ENCODE peak calls at places on chromosomes 5 and 9, in nine cellular contexts. H, T, S, Q, K, V, Y, B and A are unnamed samples.

GRCh38 chr5:142716963-142717362 is 31.1 kb upstream of the FGF1 start:
- DNase-seq in H (no peak), T (peak), S (no peak), Q (peak), K (peak), V (peak), Y (peak), B (peak), A (peak)

GRCh38 chr9:93726147-93726546 is 149.8 kb downstream of the PHF2 start:
- DNase-seq in H (no peak), T (no peak), S (no peak), Q (no peak), K (no peak), V (no peak), Y (no peak), B (no peak), A (no peak)

GRCh38 chr9:99430301-99430700 is 208.2 kb downstream of the SEC61B start:
- DNase-seq in H (no peak), T (no peak), S (no peak), Q (peak), K (no peak), V (peak), Y (no peak), B (no peak), A (no peak)

GRCh38 chr5:1312993-1313833 is 18.3 kb upstream of the TERT start:
- DNase-seq in H (no peak), T (peak), S (no peak), Q (peak), K (no peak), V (peak), Y (no peak), B (peak), A (no peak)

GRCh38 chr5:35229076-35230042 is 928 bp downstream of the PRLR start:
- DNase-seq in H (no peak), T (no peak), S (no peak), Q (no peak), K (peak), V (no peak), Y (no peak), B (no peak), A (peak)

GRCh38 chr9:25677301-25678146 is 720 bp downstream of the TUSC1 start:
- DNase-seq in H (no peak), T (no peak), S (peak), Q (peak), K (peak), V (peak), Y (peak), B (no peak), A (peak)

GRCh38 chr9:129164246-129164930 is 13.7 kb downstream of the IER5L start:
- DNase-seq in H (no peak), T (no peak), S (no peak), Q (no peak), K (no peak), V (no peak), Y (no peak), B (no peak), A (no peak)

GRCh38 chr5:78771260-78772240 is 123.0 kb upstream of the LHFPL2 start:
- DNase-seq in H (no peak), T (no peak), S (no peak), Q (no peak), K (peak), V (no peak), Y (no peak), B (no peak), A (peak)

GRCh38 chr9:84324811-84325210 is 15.7 kb downstream of the SLC28A3 start:
- DNase-seq in H (no peak), T (no peak), S (no peak), Q (no peak), K (no peak), V (no peak), Y (no peak), B (no peak), A (no peak)

GRCh38 chr9:116859763-116860162 is 172.7 kb downstream of the TRIM32 start:
- DNase-seq in H (no peak), T (no peak), S (no peak), Q (no peak), K (no peak), V (no peak), Y (no peak), B (no peak), A (peak)

GRCh38 chr9:34514401-34514800 is 8.4 kb downstream of the ENHO start:
- DNase-seq in H (no peak), T (no peak), S (no peak), Q (no peak), K (no peak), V (no peak), Y (no peak), B (no peak), A (no peak)

GRCh38 chr9:5425006-5425628 is 12.6 kb downstream of the PLGRKT start:
- DNase-seq in H (no peak), T (peak), S (no peak), Q (peak), K (peak), V (peak), Y (no peak), B (no peak), A (no peak)

GRCh38 chr5:79924936-79925893 is 65.8 kb downstream of the MTX3 start:
- DNase-seq in H (no peak), T (no peak), S (no peak), Q (peak), K (peak), V (peak), Y (no peak), B (no peak), A (no peak)

GRCh38 chr5:4078544-4078943 is 482.9 kb downstream of the IRX1 start:
- DNase-seq in H (no peak), T (no peak), S (no peak), Q (no peak), K (no peak), V (no peak), Y (no peak), B (no peak), A (peak)

GRCh38 chr5:36662291-36662851 is 56.0 kb downstream of the SLC1A3 start:
- DNase-seq in H (no peak), T (no peak), S (no peak), Q (no peak), K (no peak), V (no peak), Y (peak), B (no peak), A (no peak)

GRCh38 chr5:45411971-45412612 is 284.1 kb downstream of the HCN1 start:
- DNase-seq in H (no peak), T (no peak), S (no peak), Q (no peak), K (no peak), V (no peak), Y (no peak), B (no peak), A (no peak)

GRCh38 chr9:76571288-76572204 is 112.6 kb downstream of the GCNT1 start:
- DNase-seq in H (no peak), T (no peak), S (no peak), Q (peak), K (no peak), V (peak), Y (no peak), B (no peak), A (no peak)

GRCh38 chr5:142872795-142873194 is 102.6 kb downstream of the ARHGAP26 start:
- DNase-seq in H (no peak), T (no peak), S (no peak), Q (peak), K (peak), V (peak), Y (no peak), B (no peak), A (peak)

GRCh38 chr5:75717082-75717922 is at the start of gene POC5:
- DNase-seq in H (peak), T (peak), S (peak), Q (peak), K (peak), V (peak), Y (peak), B (peak), A (peak)

GRCh38 chr5:178785999-178786398 is 55.5 kb upstream of the ZNF354A start:
- DNase-seq in H (no peak), T (no peak), S (peak), Q (peak), K (no peak), V (peak), Y (no peak), B (no peak), A (no peak)

GRCh38 chr9:131117111-131117761 is 8.2 kb upstream of the NUP214 start:
- DNase-seq in H (no peak), T (no peak), S (no peak), Q (no peak), K (no peak), V (no peak), Y (no peak), B (no peak), A (no peak)

GRCh38 chr5:51373880-51374523 is 9.2 kb upstream of the ISL1 start:
- DNase-seq in H (no peak), T (no peak), S (no peak), Q (no peak), K (no peak), V (no peak), Y (no peak), B (no peak), A (no peak)

GRCh38 chr9:135501261-135502167 is 1.0 kb downstream of the MRPS2 start:
- DNase-seq in H (no peak), T (no peak), S (peak), Q (no peak), K (peak), V (no peak), Y (no peak), B (no peak), A (no peak)

GRCh38 chr5:178869577-178869976 is 9.8 kb downstream of the ZNF354B start:
- DNase-seq in H (no peak), T (no peak), S (no peak), Q (peak), K (no peak), V (no peak), Y (no peak), B (no peak), A (no peak)

GRCh38 chr5:141186897-141187512 is at the start of gene PCDHB9:
- DNase-seq in H (no peak), T (no peak), S (no peak), Q (peak), K (peak), V (peak), Y (no peak), B (peak), A (no peak)

GRCh38 chr5:128777052-128777451 is 188.2 kb upstream of the SLC27A6 start:
- DNase-seq in H (no peak), T (no peak), S (no peak), Q (peak), K (no peak), V (no peak), Y (no peak), B (no peak), A (no peak)

GRCh38 chr5:152650413-152650812 is 245.3 kb upstream of the NMUR2 start:
- DNase-seq in H (no peak), T (no peak), S (no peak), Q (no peak), K (no peak), V (no peak), Y (no peak), B (no peak), A (no peak)

GRCh38 chr5:79075646-79076426 is 6.3 kb downstream of the BHMT2 start:
- DNase-seq in H (no peak), T (no peak), S (no peak), Q (peak), K (no peak), V (peak), Y (no peak), B (no peak), A (no peak)

GRCh38 chr9:136629879-136630661 is 32.6 kb upstream of the EGFL7 start:
- DNase-seq in H (no peak), T (no peak), S (no peak), Q (peak), K (peak), V (peak), Y (peak), B (peak), A (no peak)